ENCODE peak calls at places on chromosomes 1 and 21, in six cellular contexts. D is small intestine; P is activated CD4-positive, alpha-beta T cell treated with anti-CD3 and anti-CD28 coated beads, Interleukin-2, amount 10 ng/mL, durations not matched to agents 7 days and 5 days; N is SHP77; Z is cardiac septum; A is NCI-H2081 treated with DMSO at 0.1 percent for 48 hours. U is an unnamed sample.
A peak's percentile ranks its signal among the peaks of the same experiment; 100 is the strongest.

GRCh38 chr1:9760824-9761223 is 62.9 kb downstream of the CLSTN1 start:
- DNase-seq in D (no peak), P (no peak), N (no peak), Z (no peak), A (no peak), U (no peak)

GRCh38 chr1:243346016-243346415 is 90.2 kb downstream of the SDCCAG8 start:
- DNase-seq in D (no peak), P (no peak), N (no peak), Z (no peak), A (no peak), U (no peak)

GRCh38 chr1:40948741-40949528 is 30.6 kb upstream of the CTPS1 start:
- DNase-seq in D (peak; percentile 56), P (peak; percentile 72), N (peak; percentile 23), Z (no peak), A (no peak), U (peak; percentile 75)

GRCh38 chr21:34565238-34565637 is 49.7 kb downstream of the RCAN1 start:
- DNase-seq in D (no peak), P (no peak), N (no peak), Z (no peak), A (no peak), U (no peak)

GRCh38 chr1:17195731-17196130 is 9.2 kb upstream of the PADI1 start:
- DNase-seq in D (no peak), P (no peak), N (no peak), Z (no peak), A (no peak), U (no peak)

GRCh38 chr1:40715660-40716059 is 24.2 kb downstream of the NFYC start:
- DNase-seq in D (no peak), P (no peak), N (no peak), Z (no peak), A (no peak), U (no peak)

GRCh38 chr1:93615201-93616150 is 66.2 kb downstream of the BCAR3 start:
- DNase-seq in D (peak; percentile 66), P (no peak), N (peak; percentile 45), Z (no peak), A (no peak), U (no peak)

GRCh38 chr1:7299994-7300393 is 471.1 kb upstream of the VAMP3 start:
- DNase-seq in D (no peak), P (no peak), N (no peak), Z (no peak), A (no peak), U (no peak)

GRCh38 chr1:14326857-14327256 is 271.6 kb upstream of the KAZN start:
- DNase-seq in D (no peak), P (no peak), N (no peak), Z (no peak), A (no peak), U (no peak)

GRCh38 chr1:23422313-23422877 is 2.2 kb downstream of the TCEA3 start:
- DNase-seq in D (peak; percentile 79), P (peak; percentile 79), N (peak; percentile 65), Z (peak; percentile 90), A (no peak), U (peak; percentile 73)

GRCh38 chr1:94456736-94457135 is 38.5 kb downstream of the ABCD3 start:
- DNase-seq in D (no peak), P (no peak), N (no peak), Z (no peak), A (no peak), U (no peak)

GRCh38 chr1:156608981-156609380 is 7.7 kb upstream of the GPATCH4 start:
- DNase-seq in D (peak; percentile 58), P (peak; percentile 72), N (peak; percentile 65), Z (no peak), A (peak; percentile 58), U (peak; percentile 48)

GRCh38 chr1:10835423-10836421 is 39.3 kb upstream of the CASZ1 start:
- DNase-seq in D (peak; percentile 43), P (no peak), N (peak; percentile 86), Z (no peak), A (peak; percentile 71), U (peak; percentile 71)

GRCh38 chr1:13807213-13807612 is 107.2 kb downstream of the PRDM2 start:
- DNase-seq in D (peak; percentile 63), P (peak; percentile 23), N (no peak), Z (no peak), A (no peak), U (peak; percentile 14)

GRCh38 chr1:228267962-228268890 is 60.4 kb downstream of the OBSCN start:
- DNase-seq in D (no peak), P (no peak), N (no peak), Z (peak; percentile 77), A (no peak), U (no peak)

GRCh38 chr1:35264861-35265260 is 3.6 kb upstream of the ZMYM4 start:
- DNase-seq in D (peak; percentile 58), P (no peak), N (no peak), Z (no peak), A (no peak), U (peak; percentile 76)

GRCh38 chr21:44533121-44533890 is 6.7 kb downstream of the KRTAP10-1 start:
- DNase-seq in D (no peak), P (no peak), N (no peak), Z (peak; percentile 62), A (no peak), U (no peak)

GRCh38 chr1:201721131-201722049 is 107.6 kb upstream of the IPO9 start:
- DNase-seq in D (no peak), P (no peak), N (no peak), Z (no peak), A (no peak), U (no peak)

GRCh38 chr1:36565576-36566501 is 83.1 kb upstream of the CSF3R start:
- DNase-seq in D (no peak), P (no peak), N (no peak), Z (peak; percentile 47), A (no peak), U (no peak)

GRCh38 chr1:113545210-113545609 is 154.9 kb downstream of the MAGI3 start:
- DNase-seq in D (no peak), P (no peak), N (no peak), Z (no peak), A (no peak), U (no peak)

GRCh38 chr1:181104790-181105133 is 16.3 kb downstream of the IER5 start:
- DNase-seq in D (no peak), P (peak; percentile 44), N (no peak), Z (no peak), A (no peak), U (no peak)

GRCh38 chr1:53982034-53982761 is 35.8 kb downstream of the LDLRAD1 start:
- DNase-seq in D (peak; percentile 50), P (no peak), N (no peak), Z (no peak), A (no peak), U (peak; percentile 70)

GRCh38 chr1:172733815-172734214 is 74.9 kb downstream of the FASLG start:
- DNase-seq in D (no peak), P (no peak), N (no peak), Z (no peak), A (no peak), U (no peak)

GRCh38 chr1:27635410-27636142 is 591 bp upstream of the FGR start:
- DNase-seq in D (no peak), P (no peak), N (no peak), Z (no peak), A (no peak), U (no peak)